ENCODE peak calls at places on chromosomes 3 and 15, in four cellular contexts. J is HFF-Myc, G is astrocyte of the spinal cord, E is choroid plexus epithelial cell. A is an unnamed sample.

GRCh38 chr3:114380233-114380645 is 86.4 kb downstream of the TIGIT start:
- DNase-seq in J (peak; percentile 72), G (peak; percentile 93), E (peak; percentile 94), A (peak; percentile 82)

GRCh38 chr3:194337965-194338753 is 13.0 kb downstream of the CPN2 start:
- DNase-seq in J (no peak), G (no peak), E (peak; percentile 12), A (no peak)

GRCh38 chr15:44102675-44103254 is 92.3 kb downstream of the FRMD5 start:
- DNase-seq in J (peak; percentile 82), G (peak; percentile 99), E (peak; percentile 99), A (peak; percentile 94)

GRCh38 chr3:190183121-190183520 is 62.4 kb upstream of the P3H2 start:
- DNase-seq in J (peak; percentile 86), G (peak; percentile 96), E (peak; percentile 97), A (peak; percentile 91)

GRCh38 chr3:138297059-138297607 is 32.5 kb downstream of the NME9 start:
- DNase-seq in J (no peak), G (no peak), E (no peak), A (no peak)

GRCh38 chr3:134607054-134608022 is 43.5 kb downstream of the KY start:
- DNase-seq in J (no peak), G (no peak), E (peak; percentile 82), A (no peak)

GRCh38 chr3:149462653-149463052 is 11.8 kb upstream of the TM4SF4 start:
- DNase-seq in J (no peak), G (no peak), E (peak; percentile 34), A (no peak)

GRCh38 chr3:194009892-194010533 is 125.9 kb upstream of the HES1 start:
- DNase-seq in J (no peak), G (no peak), E (no peak), A (no peak)

GRCh38 chr3:99943931-99944761 is 126.5 kb downstream of the CMSS1 start:
- DNase-seq in J (no peak), G (no peak), E (peak; percentile 38), A (no peak)

GRCh38 chr15:58369261-58369699 is 62.5 kb upstream of the LIPC start:
- DNase-seq in J (no peak), G (peak; percentile 71), E (peak; percentile 84), A (no peak)

GRCh38 chr15:69234676-69235075 is 64.0 kb upstream of the PAQR5 start:
- DNase-seq in J (no peak), G (no peak), E (no peak), A (no peak)

GRCh38 chr3:169104541-169104940 is 559.0 kb downstream of the MECOM start:
- DNase-seq in J (no peak), G (peak; percentile 88), E (peak; percentile 95), A (no peak)

GRCh38 chr3:151169700-151170224 is 33.3 kb downstream of the GPR171 start:
- DNase-seq in J (no peak), G (no peak), E (no peak), A (no peak)

GRCh38 chr15:70857547-70858265 is 3.7 kb upstream of the LARP6 start:
- DNase-seq in J (no peak), G (peak; percentile 47), E (peak; percentile 66), A (no peak)

GRCh38 chr15:59245583-59245982 is 38.9 kb downstream of the LDHAL6B start:
- DNase-seq in J (no peak), G (no peak), E (no peak), A (no peak)

GRCh38 chr3:150303776-150304175 is 104.3 kb upstream of the TSC22D2 start:
- DNase-seq in J (no peak), G (no peak), E (no peak), A (no peak)

GRCh38 chr3:29514912-29515311 is 234.0 kb downstream of the RBMS3 start:
- DNase-seq in J (no peak), G (no peak), E (no peak), A (no peak)

GRCh38 chr3:29511701-29512100 is 230.8 kb downstream of the RBMS3 start:
- DNase-seq in J (no peak), G (no peak), E (no peak), A (no peak)

GRCh38 chr3:29514170-29514569 is 233.3 kb downstream of the RBMS3 start:
- DNase-seq in J (no peak), G (no peak), E (no peak), A (no peak)

GRCh38 chr3:29513236-29513635 is 232.4 kb downstream of the RBMS3 start:
- DNase-seq in J (no peak), G (peak; percentile 18), E (no peak), A (no peak)

DNA sequence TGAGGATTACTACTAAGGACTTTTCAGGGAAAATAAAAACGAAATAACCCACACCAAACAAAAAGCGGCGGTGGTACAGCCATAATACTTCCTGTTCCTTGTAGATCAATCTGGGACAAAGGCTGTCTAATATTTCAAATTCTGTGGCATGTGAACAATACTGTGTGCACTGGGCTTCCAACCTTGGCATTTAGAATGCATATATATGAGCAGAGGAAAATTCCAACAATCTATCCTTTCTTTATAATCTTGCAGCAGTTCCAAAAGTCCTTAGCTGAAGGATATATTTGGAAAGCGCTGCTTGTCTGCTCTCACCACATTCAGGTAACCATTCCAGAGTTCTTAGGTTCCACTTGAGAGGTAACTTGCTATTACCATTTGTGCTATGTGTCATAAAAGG is 231.7 kb downstream of the RBMS3 start:
- DNase-seq in J (no peak), G (no peak), E (no peak), A (no peak)
- H3K4me3 ChIP-seq in J (no peak overlapping the region), G (no peak overlapping the region), E (no peak overlapping the region), A (no peak overlapping the region)

GRCh38 chr15:90059208-90059985 is 42.9 kb downstream of the IDH2 start:
- DNase-seq in J (no peak), G (no peak), E (peak; percentile 75), A (no peak)
- H3K4me3 ChIP-seq in J (no peak overlapping the region), G (no peak overlapping the region), E (no peak overlapping the region), A (no peak overlapping the region)

GRCh38 chr3:52633786-52634185 is 51.9 kb downstream of the PBRM1 start:
- DNase-seq in J (no peak), G (peak; percentile 47), E (peak; percentile 44), A (no peak)
- H3K4me3 ChIP-seq in J (no peak overlapping the region), G (no peak overlapping the region), E (no peak overlapping the region), A (no peak overlapping the region)

GRCh38 chr3:141904203-141904602 is 27.8 kb downstream of the ATP1B3 start:
- DNase-seq in J (no peak), G (no peak), E (no peak), A (no peak)
- H3K4me3 ChIP-seq in J (no peak overlapping the region), G (no peak overlapping the region), E (no peak overlapping the region), A (no peak overlapping the region)

DNA sequence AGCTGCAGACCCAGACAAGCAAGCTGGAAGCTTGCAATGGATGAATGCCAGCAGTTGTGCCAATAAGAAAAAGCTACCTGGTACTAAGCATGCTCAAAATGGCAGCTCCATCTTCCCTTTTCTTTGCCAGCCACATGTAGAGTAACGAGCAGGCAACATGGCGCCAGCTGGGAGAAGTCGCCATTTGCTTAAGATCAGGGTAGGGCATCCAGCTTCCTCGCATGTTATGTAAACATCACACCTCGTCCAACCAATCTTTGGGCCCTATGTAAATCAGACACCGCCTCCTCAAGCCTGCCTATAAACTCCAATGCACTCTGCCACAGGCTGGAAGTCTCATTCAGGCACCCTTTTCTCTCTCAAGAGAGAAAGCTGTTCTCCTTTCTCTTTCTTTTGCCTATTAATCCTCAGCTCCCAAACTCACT is 973.9 kb downstream of the FHIT start:
- DNase-seq in J (no peak), G (no peak), E (no peak), A (no peak)
- H3K4me3 ChIP-seq in J (no peak overlapping the region), G (no peak overlapping the region), E (no peak overlapping the region), A (no peak overlapping the region)

DNA sequence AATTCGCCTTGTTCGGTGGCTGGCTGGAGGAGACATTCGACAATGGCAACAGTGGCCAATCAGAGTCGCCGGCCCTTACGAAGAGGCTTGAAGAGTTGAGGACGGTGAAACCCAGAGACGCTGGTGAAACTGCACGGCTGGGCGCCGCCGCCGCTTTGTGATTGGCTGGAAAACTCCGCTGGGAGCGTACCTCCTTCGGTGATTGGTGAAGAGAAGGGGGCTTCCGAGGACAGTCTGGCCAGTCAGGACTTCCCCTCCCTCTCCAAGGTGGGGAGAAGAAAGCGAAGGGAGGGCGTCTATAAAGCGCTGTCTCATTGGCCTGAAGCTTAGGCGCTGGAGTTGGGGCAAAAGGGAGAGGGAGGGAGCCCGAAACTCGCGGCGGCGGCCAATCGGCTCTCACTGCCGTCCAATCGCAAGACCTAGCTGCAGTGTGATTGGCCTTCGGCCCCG is 554 bp upstream of the GSK3B start:
- DNase-seq in J (peak; percentile 100), G (peak; percentile 100), E (peak; percentile 100), A (peak; percentile 100)
- H3K4me3 ChIP-seq in J (peak overlapping the region; percentile 75), G (peak overlapping the region; percentile 93), E (peak overlapping the region; percentile 88), A (peak overlapping the region; percentile 79)